ENCODE peak calls at places on chromosomes 1 and 21, in nine cellular contexts. E is cardiac muscle cell; R is CD8-positive, alpha-beta T cell; Z is left lung; A is left ventricle myocardium inferior; G is ovary; K is endodermal cell; H is lower lobe of right lung; X is neural progenitor cell. W is an unnamed sample. For H3K4me1, the result is how much of the 10 kb centered on the place peaks cover.

GRCh38 chr1:22123901-22124404 is 18.9 kb downstream of the WNT4 start:
- DNase-seq in E (no peak), R (no peak), Z (no peak), A (no peak), G (no peak), K (no peak), H (no peak), X (no peak), W (no peak)

GRCh38 chr1:80217377-80217986 is 1211.0 kb upstream of the ADGRL4 start:
- DNase-seq in E (peak), R (no peak), Z (no peak), A (no peak), G (no peak), K (peak), H (no peak), X (peak), W (peak)

GRCh38 chr1:14083706-14084105 is 383.7 kb downstream of the PRDM2 start:
- DNase-seq in E (no peak), R (no peak), Z (no peak), A (no peak), G (no peak), K (no peak), H (no peak), X (no peak), W (no peak)

GRCh38 chr1:113442130-113442529 is 51.8 kb downstream of the MAGI3 start:
- DNase-seq in E (no peak), R (no peak), Z (no peak), A (no peak), G (no peak), K (no peak), H (no peak), X (no peak), W (no peak)

GRCh38 chr1:55503663-55504305 is 288.6 kb upstream of the USP24 start:
- DNase-seq in E (no peak), R (no peak), Z (no peak), A (no peak), G (no peak), K (no peak), H (no peak), X (no peak), W (no peak)

GRCh38 chr1:14607295-14607694 is 8.8 kb downstream of the KAZN start:
- DNase-seq in E (no peak), R (no peak), Z (no peak), A (no peak), G (no peak), K (no peak), H (no peak), X (no peak), W (no peak)

GRCh38 chr1:115067460-115067859 is 21.8 kb downstream of the TSPAN2 start:
- DNase-seq in E (no peak), R (no peak), Z (no peak), A (no peak), G (no peak), K (no peak), H (no peak), X (no peak), W (no peak)

GRCh38 chr1:20753589-20753988 is 21.1 kb upstream of the SH2D5 start:
- DNase-seq in E (no peak), R (no peak), Z (no peak), A (no peak), G (no peak), K (no peak), H (no peak), X (no peak), W (no peak)

GRCh38 chr1:37945743-37946702 is 830 bp downstream of the INPP5B start:
- DNase-seq in E (no peak), R (no peak), Z (peak), A (peak), G (peak), K (peak), H (peak), X (no peak), W (no peak)

GRCh38 chr1:59128239-59128736 is 168.6 kb upstream of the FGGY start:
- DNase-seq in E (no peak), R (no peak), Z (no peak), A (no peak), G (no peak), K (no peak), H (no peak), X (no peak), W (no peak)

GRCh38 chr21:36477559-36477958 is 2.4 kb downstream of the CLDN14 start:
- DNase-seq in E (peak), R (no peak), Z (no peak), A (no peak), G (no peak), K (no peak), H (no peak), X (no peak), W (no peak)

GRCh38 chr1:164602142-164602429 is 43.1 kb downstream of the PBX1 start:
- DNase-seq in E (no peak), R (no peak), Z (peak), A (no peak), G (peak), K (peak), H (peak), X (no peak), W (no peak)

GRCh38 chr1:109381573-109381972 is 16.1 kb downstream of the SORT1 start:
- DNase-seq in E (no peak), R (no peak), Z (no peak), A (no peak), G (no peak), K (no peak), H (no peak), X (no peak), W (no peak)
- H3K4me1 ChIP-seq in E (under half), R (under half), Z (half or more), A (half or more), G (under half), K (under half), H (under half), X (under half), W (under half)

GRCh38 chr1:25610822-25611630 is 5.6 kb upstream of the MAN1C1 start:
- DNase-seq in E (no peak), R (peak), Z (no peak), A (no peak), G (no peak), K (no peak), H (no peak), X (no peak), W (peak)
- TF ChIP-seq CTCF in E (peak), R (peak), Z (no peak), A (peak), G (no peak), K (peak), H (peak), X (peak), W (peak)

GRCh38 chr1:109137959-109138757 is 24.2 kb downstream of the ELAPOR1 start:
- DNase-seq in E (no peak), R (no peak), Z (no peak), A (no peak), G (no peak), K (peak), H (no peak), X (no peak), W (no peak)
- H3K4me1 ChIP-seq in E (under half), R (under half), Z (under half), A (under half), G (under half), K (under half), H (under half), X (under half), W (under half)

DNA sequence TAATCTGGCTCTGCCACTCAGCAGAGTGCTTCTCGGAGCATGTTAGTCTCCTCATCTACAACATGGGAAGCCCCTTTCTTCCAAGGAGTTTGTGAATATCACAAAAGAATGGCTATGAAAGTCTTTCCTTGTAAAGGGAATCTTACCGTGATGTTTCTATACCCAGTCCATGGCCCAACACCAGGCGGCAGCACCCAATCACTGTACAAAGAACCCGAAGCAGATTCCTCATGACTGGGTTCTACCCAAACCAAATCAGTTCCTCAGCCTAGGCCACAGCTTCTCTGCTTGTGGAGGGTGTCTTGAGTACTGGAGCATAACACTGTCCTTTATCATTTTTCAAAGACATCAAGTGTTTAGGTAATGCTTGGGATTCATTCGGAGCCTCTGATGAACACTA is 16.6 kb upstream of the SLFNL1 start:
- DNase-seq in E (no peak), R (no peak), Z (no peak), A (no peak), G (no peak), K (peak), H (no peak), X (no peak), W (no peak)
- TF ChIP-seq CTCF in E (peak), R (no peak), Z (no peak), A (no peak), G (no peak), K (peak), H (no peak), X (peak), W (no peak)

DNA sequence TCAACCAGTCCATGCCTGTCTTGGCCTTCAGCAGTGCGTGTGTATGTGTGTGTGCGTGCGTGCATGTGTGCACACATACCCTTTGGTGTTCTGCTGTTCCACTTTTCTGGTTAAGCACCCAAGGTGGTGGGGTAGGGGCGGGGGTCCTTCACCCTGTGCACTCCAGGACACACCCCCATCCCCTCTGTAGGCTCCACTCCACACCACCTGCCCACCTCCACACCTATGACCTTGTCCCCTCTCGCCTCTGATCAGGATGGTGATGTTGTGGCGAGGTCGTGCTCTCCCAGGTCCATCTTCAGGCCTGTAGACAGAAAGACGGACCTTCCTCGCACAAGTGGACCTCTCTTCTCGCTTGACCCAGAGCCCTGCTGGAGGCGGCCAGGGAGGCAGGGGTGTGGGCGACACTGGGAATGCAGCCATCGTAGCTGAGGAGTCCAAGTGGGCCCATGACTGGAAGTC is 44.6 kb downstream of the WDR4 start:
- DNase-seq in E (no peak), R (no peak), Z (no peak), A (no peak), G (no peak), K (peak), H (no peak), X (no peak), W (no peak)
- H3K4me1 ChIP-seq in E (under half), R (under half), Z (under half), A (under half), G (under half), K (under half), H (under half), X (under half), W (under half)